ENCODE peak calls at places on chromosomes 6 and 20, in seven cellular contexts. V is epithelial cell of esophagus, Z is activated T-cell treated with anti-CD3 and anti-CD28 coated beads for 1 hour, K is mesenteric fat pad, W is dorsolateral prefrontal cortex, H is NCI-H1436, J is ELR. P is an unnamed sample.

GRCh38 chr6:146545608-146546007 is 2.0 kb downstream of the RAB32 start:
- DNase-seq in V (peak; percentile 37), Z (no peak), K (no peak), W (no peak), H (no peak), J (peak; percentile 81), P (peak; percentile 34)

GRCh38 chr6:44662461-44663121 is 275.1 kb downstream of the CDC5L start:
- DNase-seq in V (no peak), Z (no peak), K (peak; percentile 47), W (no peak), H (no peak), J (peak; percentile 26), P (no peak)

GRCh38 chr20:12171927-12172581 is 254.4 kb downstream of the BTBD3 start:
- DNase-seq in V (no peak), Z (no peak), K (no peak), W (no peak), H (no peak), J (no peak), P (peak; percentile 82)

GRCh38 chr6:113551168-113551567 is 306.0 kb upstream of the MARCKS start:
- DNase-seq in V (no peak), Z (no peak), K (no peak), W (no peak), H (no peak), J (no peak), P (no peak)

GRCh38 chr20:24935786-24936525 is 13.1 kb upstream of the CST7 start:
- DNase-seq in V (no peak), Z (no peak), K (no peak), W (no peak), H (no peak), J (no peak), P (no peak)

GRCh38 chr20:54643761-54644160 is 168.4 kb downstream of the DOK5 start:
- DNase-seq in V (peak; percentile 56), Z (no peak), K (no peak), W (no peak), H (no peak), J (no peak), P (peak; percentile 7)

GRCh38 chr20:63695419-63696310 is 787 bp upstream of the TNFRSF6B start:
- DNase-seq in V (no peak), Z (no peak), K (no peak), W (no peak), H (no peak), J (no peak), P (peak; percentile 44)

GRCh38 chr6:43127180-43127579 is 43.9 kb upstream of the SRF start:
- DNase-seq in V (no peak), Z (no peak), K (no peak), W (no peak), H (no peak), J (no peak), P (no peak)

GRCh38 chr20:5128886-5129285 is 2.1 kb downstream of the CDS2 start:
- DNase-seq in V (no peak), Z (no peak), K (no peak), W (no peak), H (no peak), J (no peak), P (no peak)

GRCh38 chr20:43124261-43124660 is 65.4 kb downstream of the PTPRT start:
- DNase-seq in V (no peak), Z (no peak), K (no peak), W (no peak), H (no peak), J (no peak), P (no peak)

GRCh38 chr6:87945181-87945580 is 102.5 kb upstream of the SPACA1 start:
- DNase-seq in V (peak; percentile 26), Z (no peak), K (no peak), W (no peak), H (no peak), J (no peak), P (no peak)

GRCh38 chr6:32937230-32937633 is 3.6 kb downstream of the HLA-DMB start:
- DNase-seq in V (no peak), Z (no peak), K (no peak), W (no peak), H (no peak), J (no peak), P (no peak)

GRCh38 chr6:124795879-124796838 is 166.1 kb upstream of the RNF217 start:
- DNase-seq in V (peak; percentile 42), Z (no peak), K (no peak), W (peak; percentile 73), H (peak; percentile 60), J (peak; percentile 8), P (peak; percentile 52)

GRCh38 chr20:40197744-40198143 is 491.3 kb downstream of the MAFB start:
- DNase-seq in V (no peak), Z (no peak), K (no peak), W (no peak), H (no peak), J (no peak), P (no peak)